ENCODE peak calls at places on chromosomes 3 and 15, in eight cellular contexts. W is GM03348; H is NCI-H2081; L is stimulated activated CD4-positive, alpha-beta T cell treated with anti-CD3 and anti-CD28 coated beads, Interleukin-2, amount 100 ng/mL, for 48 hours; G is OCI-LY7; E is activated B cell treated with CpG ODN at 0.5 μM for 24 hours; N is A549; B is memory B cell. C is an unnamed sample.

GRCh38 chr15:64045774-64046346 is 425 bp downstream of the DAPK2 start:
- DNase-seq in W (no peak), H (no peak), L (no peak), G (no peak), E (peak; percentile 33), N (peak; percentile 72), B (peak; percentile 38), C (no peak)

GRCh38 chr3:195732951-195733350 is 12.2 kb downstream of the MUC20 start:
- DNase-seq in W (no peak), H (no peak), L (no peak), G (no peak), E (no peak), N (no peak), B (no peak), C (peak; percentile 67)

GRCh38 chr3:104907507-104907906 is 459.2 kb upstream of the ALCAM start:
- DNase-seq in W (peak; percentile 80), H (no peak), L (no peak), G (no peak), E (no peak), N (no peak), B (no peak), C (no peak)

GRCh38 chr3:64684715-64685261 is 3.0 kb downstream of the ADAMTS9 start:
- DNase-seq in W (peak; percentile 49), H (no peak), L (no peak), G (no peak), E (no peak), N (no peak), B (no peak), C (peak; percentile 43)

GRCh38 chr3:127445581-127446368 is 144.8 kb downstream of the TPRA1 start:
- DNase-seq in W (no peak), H (no peak), L (no peak), G (no peak), E (no peak), N (no peak), B (no peak), C (peak; percentile 18)

GRCh38 chr3:194306771-194307640 is 44.1 kb downstream of the CPN2 start:
- DNase-seq in W (no peak), H (no peak), L (no peak), G (peak; percentile 60), E (no peak), N (no peak), B (peak; percentile 62), C (no peak)

GRCh38 chr3:58120075-58120812 is 90.5 kb downstream of the DNASE1L3 start:
- DNase-seq in W (no peak), H (no peak), L (no peak), G (no peak), E (no peak), N (no peak), B (no peak), C (no peak)

GRCh38 chr3:65996605-65997004 is 42.1 kb downstream of the MAGI1 start:
- DNase-seq in W (no peak), H (no peak), L (no peak), G (no peak), E (no peak), N (no peak), B (no peak), C (peak; percentile 76)

GRCh38 chr3:122989856-122990575 is 37.5 kb downstream of the SEMA5B start:
- DNase-seq in W (no peak), H (peak; percentile 38), L (no peak), G (no peak), E (no peak), N (no peak), B (no peak), C (no peak)

GRCh38 chr3:134378818-134379217 is 4.6 kb upstream of the AMOTL2 start:
- DNase-seq in W (no peak), H (no peak), L (no peak), G (no peak), E (no peak), N (no peak), B (no peak), C (no peak)

GRCh38 chr3:61727435-61727834 is 166.1 kb downstream of the PTPRG start:
- DNase-seq in W (no peak), H (no peak), L (no peak), G (no peak), E (no peak), N (no peak), B (no peak), C (no peak)

GRCh38 chr3:107392549-107393165 is 15.4 kb downstream of the CCDC54 start:
- DNase-seq in W (peak; percentile 33), H (no peak), L (no peak), G (no peak), E (no peak), N (no peak), B (no peak), C (no peak)

GRCh38 chr3:25465266-25465860 is 37.3 kb downstream of the RARB start:
- DNase-seq in W (no peak), H (no peak), L (no peak), G (no peak), E (no peak), N (no peak), B (no peak), C (no peak)

GRCh38 chr3:127677541-127678314 is 5.0 kb downstream of the ABTB1 start:
- DNase-seq in W (no peak), H (no peak), L (no peak), G (no peak), E (peak; percentile 11), N (no peak), B (no peak), C (no peak)

GRCh38 chr3:50192689-50193141 is 1.3 kb downstream of the GNAT1 start:
- DNase-seq in W (peak; percentile 82), H (peak; percentile 55), L (peak; percentile 91), G (peak; percentile 79), E (peak; percentile 82), N (peak; percentile 50), B (peak; percentile 96), C (peak; percentile 63)

GRCh38 chr15:66288796-66289195 is 4.6 kb upstream of the DIS3L start:
- DNase-seq in W (no peak), H (no peak), L (no peak), G (no peak), E (no peak), N (no peak), B (no peak), C (no peak)

GRCh38 chr3:23112491-23112890 is 90.6 kb upstream of the UBE2E2 start:
- DNase-seq in W (no peak), H (no peak), L (no peak), G (no peak), E (no peak), N (no peak), B (no peak), C (peak; percentile 41)

GRCh38 chr3:52532838-52533622 is 627 bp downstream of the NT5DC2 start:
- DNase-seq in W (peak; percentile 70), H (peak; percentile 16), L (no peak), G (peak; percentile 43), E (peak; percentile 43), N (peak; percentile 33), B (peak; percentile 51), C (peak; percentile 22)

GRCh38 chr15:47514251-47514652 is 203.1 kb upstream of the SEMA6D start:
- DNase-seq in W (peak; percentile 37), H (no peak), L (no peak), G (no peak), E (no peak), N (no peak), B (no peak), C (no peak)

GRCh38 chr3:44058022-44058867 is 183.4 kb upstream of the TOPAZ1 start:
- DNase-seq in W (peak; percentile 78), H (peak; percentile 24), L (no peak), G (peak; percentile 78), E (peak; percentile 69), N (no peak), B (peak; percentile 58), C (no peak)

C was measured in upper lobe of left lung.